ENCODE peak calls at places on chromosome 12, in nine cellular contexts. O, W, C, S, V, D, G, Z and U are unnamed samples.

GRCh38 chr12:49823350-49823749 is 4.9 kb downstream of the NCKAP5L start:
- DNase-seq in O (no peak), W (no peak), C (no peak), S (no peak), V (no peak), D (no peak), G (no peak), Z (no peak), U (no peak)

GRCh38 chr12:45509187-45509586 is 220.3 kb upstream of the ARID2 start:
- DNase-seq in O (no peak), W (peak), C (no peak), S (no peak), V (no peak), D (no peak), G (no peak), Z (no peak), U (no peak)

GRCh38 chr12:1104088-1104800 is 113.2 kb downstream of the ERC1 start:
- DNase-seq in O (no peak), W (no peak), C (no peak), S (no peak), V (no peak), D (no peak), G (no peak), Z (no peak), U (peak)

GRCh38 chr12:68612675-68613074 is 2.0 kb downstream of the RAP1B start:
- DNase-seq in O (no peak), W (no peak), C (no peak), S (no peak), V (no peak), D (no peak), G (no peak), Z (no peak), U (no peak)

GRCh38 chr12:54370218-54370730 is 6.0 kb upstream of the GPR84 start:
- DNase-seq in O (peak), W (peak), C (peak), S (peak), V (peak), D (peak), G (peak), Z (peak), U (peak)

GRCh38 chr12:2644678-2645405 is 149.9 kb upstream of the FKBP4 start:
- DNase-seq in O (no peak), W (no peak), C (no peak), S (no peak), V (no peak), D (no peak), G (no peak), Z (no peak), U (no peak)

GRCh38 chr12:12804011-12804410 is 9.1 kb upstream of the DDX47 start:
- DNase-seq in O (peak), W (peak), C (no peak), S (no peak), V (no peak), D (no peak), G (no peak), Z (no peak), U (no peak)

GRCh38 chr12:29944269-29945000 is 160.7 kb upstream of the TMTC1 start:
- DNase-seq in O (no peak), W (peak), C (no peak), S (no peak), V (no peak), D (no peak), G (no peak), Z (no peak), U (no peak)

GRCh38 chr12:45989857-45990467 is 412 bp downstream of the SCAF11 start:
- DNase-seq in O (peak), W (no peak), C (peak), S (peak), V (peak), D (no peak), G (no peak), Z (peak), U (no peak)

GRCh38 chr12:126389215-126389841 is 1324.1 kb downstream of the AACS start:
- DNase-seq in O (peak), W (peak), C (no peak), S (no peak), V (no peak), D (peak), G (peak), Z (peak), U (no peak)

GRCh38 chr12:52151859-52152783 is 39.7 kb downstream of the KRT80 start:
- DNase-seq in O (peak), W (peak), C (peak), S (peak), V (peak), D (no peak), G (peak), Z (peak), U (no peak)

GRCh38 chr12:92199846-92200576 is 54.4 kb upstream of the BTG1 start:
- DNase-seq in O (peak), W (peak), C (no peak), S (no peak), V (no peak), D (peak), G (no peak), Z (peak), U (no peak)

GRCh38 chr12:22310276-22310675 is 24.2 kb downstream of the ST8SIA1 start:
- DNase-seq in O (no peak), W (no peak), C (no peak), S (no peak), V (no peak), D (no peak), G (no peak), Z (no peak), U (no peak)

GRCh38 chr12:67471810-67472209 is 176.7 kb upstream of the DYRK2 start:
- DNase-seq in O (no peak), W (no peak), C (peak), S (no peak), V (no peak), D (no peak), G (no peak), Z (peak), U (no peak)

GRCh38 chr12:131985145-131985875 is 35.6 kb downstream of the EP400 start:
- DNase-seq in O (no peak), W (no peak), C (peak), S (no peak), V (no peak), D (no peak), G (no peak), Z (no peak), U (no peak)

GRCh38 chr12:19829100-19829853 is 390.0 kb downstream of the AEBP2 start:
- DNase-seq in O (no peak), W (no peak), C (no peak), S (no peak), V (no peak), D (no peak), G (no peak), Z (no peak), U (no peak)

GRCh38 chr12:38905480-38906351 is at the start of gene CPNE8:
- DNase-seq in O (peak), W (peak), C (peak), S (peak), V (peak), D (peak), G (peak), Z (peak), U (peak)

GRCh38 chr12:109927622-109928021 is 27.5 kb downstream of the TCHP start:
- DNase-seq in O (no peak), W (peak), C (no peak), S (no peak), V (no peak), D (no peak), G (peak), Z (peak), U (no peak)

GRCh38 chr12:122839907-122840554 is 4.8 kb downstream of the HIP1R start:
- DNase-seq in O (no peak), W (no peak), C (no peak), S (peak), V (no peak), D (no peak), G (no peak), Z (no peak), U (no peak)

GRCh38 chr12:25427328-25428249 is 125.5 kb downstream of the LMNTD1 start:
- DNase-seq in O (no peak), W (peak), C (no peak), S (no peak), V (no peak), D (no peak), G (no peak), Z (no peak), U (no peak)

GRCh38 chr12:45051490-45052105 is 699 bp upstream of the DBX2 start:
- DNase-seq in O (peak), W (peak), C (peak), S (no peak), V (peak), D (no peak), G (peak), Z (peak), U (peak)

GRCh38 chr12:46148706-46149463 is 120.0 kb downstream of the SLC38A1 start:
- DNase-seq in O (no peak), W (no peak), C (no peak), S (no peak), V (no peak), D (no peak), G (no peak), Z (no peak), U (no peak)

GRCh38 chr12:108341356-108341755 is 2.2 kb upstream of the CMKLR1 start:
- DNase-seq in O (no peak), W (no peak), C (no peak), S (no peak), V (no peak), D (no peak), G (no peak), Z (no peak), U (no peak)